ENCODE peak calls at places on chromosomes 7 and 10, in five cellular contexts. H is IMR-90, W is NCI-H2081, C is WERI-Rb-1, A is neural crest cell. D is an unnamed sample.

GRCh38 chr10:93991101-93991500 is 2.6 kb upstream of the PLCE1 start:
- DNase-seq in H (no peak), W (no peak), C (no peak), A (no peak), D (no peak)

GRCh38 chr10:61760943-61761824 is 98.5 kb downstream of the CABCOCO1 start:
- DNase-seq in H (peak), W (peak), C (no peak), A (no peak), D (no peak)

GRCh38 chr7:27186450-27187157 is 1.6 kb upstream of the HOXA11 start:
- DNase-seq in H (no peak), W (no peak), C (peak), A (no peak), D (no peak)

GRCh38 chr7:6558837-6559236 is 7.6 kb upstream of the GRID2IP start:
- DNase-seq in H (peak), W (peak), C (peak), A (no peak), D (peak)

GRCh38 chr7:99767662-99768061 is 16.3 kb downstream of the CYP3A4 start:
- DNase-seq in H (no peak), W (no peak), C (no peak), A (no peak), D (no peak)

GRCh38 chr7:96663871-96664445 is 45.7 kb downstream of the SEM1 start:
- DNase-seq in H (no peak), W (peak), C (no peak), A (no peak), D (no peak)

GRCh38 chr10:191703-192518 is 56.7 kb downstream of the ZMYND11 start:
- DNase-seq in H (peak), W (no peak), C (no peak), A (no peak), D (no peak)

GRCh38 chr7:970744-971143 is 4.6 kb downstream of the COX19 start:
- DNase-seq in H (no peak), W (no peak), C (no peak), A (no peak), D (no peak)

GRCh38 chr7:100887186-100887954 is 2.1 kb downstream of the UFSP1 start:
- DNase-seq in H (no peak), W (no peak), C (no peak), A (no peak), D (no peak)

GRCh38 chr10:47255033-47255813 is 44.8 kb upstream of the GDF10 start:
- DNase-seq in H (no peak), W (no peak), C (no peak), A (no peak), D (no peak)

GRCh38 chr10:97390096-97390495 is 11.0 kb downstream of the RRP12 start:
- DNase-seq in H (no peak), W (no peak), C (no peak), A (no peak), D (no peak)

GRCh38 chr10:101570764-101571572 is 17.1 kb downstream of the POLL start:
- DNase-seq in H (no peak), W (no peak), C (no peak), A (no peak), D (no peak)

GRCh38 chr10:77249901-77250459 is 387.6 kb downstream of the KCNMA1 start:
- DNase-seq in H (no peak), W (no peak), C (no peak), A (no peak), D (no peak)

GRCh38 chr10:52442576-52442975 is 128.5 kb downstream of the DKK1 start:
- DNase-seq in H (peak), W (no peak), C (no peak), A (no peak), D (no peak)

GRCh38 chr7:90178166-90178565 is 23.9 kb downstream of the STEAP1 start:
- DNase-seq in H (no peak), W (no peak), C (no peak), A (no peak), D (no peak)

GRCh38 chr10:110919971-110920881 is 822 bp downstream of the SHOC2 start:
- DNase-seq in H (peak), W (peak), C (peak), A (peak), D (peak)

D was measured in endothelial cell.